ENCODE peak calls at places on chromosomes 6 and 20, in nine cellular contexts. N, X, W, G, U, K, R, B and M are unnamed samples.

GRCh38 chr20:4195499-4195898 is 180.1 kb upstream of the RNF24 start:
- DNase-seq in N (peak), X (peak), W (no peak), G (no peak), U (no peak), K (no peak), R (no peak), B (no peak), M (no peak)

GRCh38 chr20:58634818-58635665 is 16.0 kb upstream of the STX16 start:
- DNase-seq in N (no peak), X (no peak), W (no peak), G (no peak), U (no peak), K (no peak), R (no peak), B (no peak), M (no peak)

GRCh38 chr20:58146081-58146734 is 82.2 kb downstream of the ANKRD60 start:
- DNase-seq in N (no peak), X (no peak), W (no peak), G (no peak), U (no peak), K (no peak), R (no peak), B (no peak), M (no peak)

GRCh38 chr6:84575264-84575663 is 189.1 kb downstream of the TBX18 start:
- DNase-seq in N (no peak), X (peak), W (no peak), G (no peak), U (no peak), K (no peak), R (peak), B (no peak), M (peak)

GRCh38 chr6:18656506-18656905 is 269.4 kb downstream of the RNF144B start:
- DNase-seq in N (no peak), X (no peak), W (no peak), G (no peak), U (no peak), K (no peak), R (no peak), B (no peak), M (no peak)

GRCh38 chr6:25290306-25291060 is 11.3 kb downstream of the CARMIL1 start:
- DNase-seq in N (no peak), X (no peak), W (no peak), G (no peak), U (no peak), K (no peak), R (no peak), B (no peak), M (no peak)

GRCh38 chr6:159045826-159046225 is 1.0 kb upstream of the TAGAP start:
- DNase-seq in N (no peak), X (no peak), W (no peak), G (no peak), U (no peak), K (no peak), R (no peak), B (no peak), M (no peak)

GRCh38 chr6:138442663-138443062 is 38.6 kb downstream of the HEBP2 start:
- DNase-seq in N (no peak), X (no peak), W (no peak), G (no peak), U (no peak), K (no peak), R (no peak), B (no peak), M (no peak)

GRCh38 chr20:57957397-57958049 is 247.7 kb upstream of the PMEPA1 start:
- DNase-seq in N (no peak), X (no peak), W (no peak), G (no peak), U (no peak), K (no peak), R (no peak), B (no peak), M (no peak)

GRCh38 chr6:73471686-73472290 is 10.3 kb downstream of the MTO1 start:
- DNase-seq in N (no peak), X (no peak), W (no peak), G (no peak), U (no peak), K (no peak), R (no peak), B (no peak), M (no peak)

GRCh38 chr20:50932016-50932338 is 740 bp upstream of the ADNP start:
- DNase-seq in N (no peak), X (no peak), W (no peak), G (no peak), U (no peak), K (no peak), R (no peak), B (no peak), M (no peak)

GRCh38 chr6:168314948-168315347 is 4.6 kb downstream of the DACT2 start:
- DNase-seq in N (peak), X (no peak), W (no peak), G (no peak), U (no peak), K (no peak), R (no peak), B (no peak), M (no peak)